ENCODE peak calls at places on chromosomes 1 and 21, in nine cellular contexts. T, X, C, J, D, K, N, Q and S are unnamed samples. For H3K36me3 and H3K27me3, the result is how much of the 10 kb centered on the place peaks cover.

GRCh38 chr1:23528245-23528978 is 2.6 kb downstream of the E2F2 start:
- DNase-seq in D (peak), C (no peak), T (no peak), Q (peak), J (peak), N (peak), X (peak), K (peak), S (no peak)

GRCh38 chr1:25502957-25503356 is 40.4 kb upstream of the LDLRAP1 start:
- DNase-seq in D (no peak), X (peak), C (no peak), K (no peak), N (no peak), J (no peak), T (no peak), Q (no peak), S (no peak)

GRCh38 chr1:36486436-36487335 is 4.0 kb upstream of the CSF3R start:
- DNase-seq in X (peak), C (no peak), N (no peak), T (no peak), K (peak), J (no peak), Q (no peak), D (peak), S (no peak)

GRCh38 chr21:18603246-18603645 is 199.7 kb upstream of the TMPRSS15 start:
- DNase-seq in D (no peak), N (no peak), C (no peak), Q (no peak), T (no peak), K (no peak), J (no peak), X (no peak), S (no peak)

GRCh38 chr1:33317946-33318345 is 3.0 kb downstream of the A3GALT2 start:
- DNase-seq in J (no peak), N (no peak), T (no peak), K (no peak), X (no peak), Q (no peak), C (no peak), D (no peak), S (no peak)

GRCh38 chr1:153527023-153527724 is 8.6 kb downstream of the S100A6 start:
- DNase-seq in Q (no peak), C (no peak), J (no peak), K (peak), X (no peak), N (no peak), T (no peak), D (no peak), S (peak)

GRCh38 chr1:156293098-156293434 is 2.4 kb downstream of the GLMP start:
- DNase-seq in K (no peak), T (no peak), C (no peak), N (no peak), X (no peak), D (no peak), J (no peak), Q (no peak), S (no peak)

GRCh38 chr1:36248250-36248894 is 24.1 kb downstream of the THRAP3 start:
- DNase-seq in X (peak), K (no peak), T (no peak), Q (peak), J (no peak), D (peak), N (no peak), C (no peak), S (no peak)

GRCh38 chr1:183304466-183305122 is 113.6 kb downstream of the NMNAT2 start:
- DNase-seq in T (no peak), X (no peak), J (no peak), K (no peak), Q (no peak), D (no peak), C (no peak), N (no peak), S (no peak)

GRCh38 chr1:33985166-33985565 is 121.3 kb downstream of the HMGB4 start:
- DNase-seq in Q (no peak), D (peak), J (no peak), N (no peak), X (no peak), C (no peak), T (no peak), K (no peak), S (no peak)

GRCh38 chr1:21099034-21099868 is 77.4 kb downstream of the EIF4G3 start:
- DNase-seq in C (no peak), Q (no peak), D (peak), T (no peak), X (no peak), K (no peak), J (no peak), N (no peak), S (no peak)

GRCh38 chr1:241551759-241552638 is 19.8 kb downstream of the KMO start:
- DNase-seq in D (peak), J (peak), N (no peak), Q (no peak), C (no peak), X (no peak), K (peak), T (no peak), S (no peak)

GRCh38 chr1:208101661-208102431 is 142.3 kb downstream of the PLXNA2 start:
- DNase-seq in J (no peak), T (no peak), Q (no peak), C (no peak), X (no peak), N (no peak), D (peak), K (no peak), S (peak)

GRCh38 chr1:160081261-160081936 is at the start of gene KCNJ9:
- DNase-seq in T (no peak), Q (no peak), K (peak), N (no peak), J (no peak), C (no peak), D (peak), X (no peak), S (peak)

GRCh38 chr1:52037402-52037814 is 3.8 kb upstream of the KTI12 start:
- DNase-seq in N (no peak), C (no peak), T (no peak), D (peak), X (no peak), K (no peak), Q (no peak), J (no peak), S (no peak)

GRCh38 chr1:52034050-52034384 is 407 bp upstream of the KTI12 start:
- DNase-seq in J (no peak), Q (no peak), D (no peak), N (no peak), C (no peak), K (no peak), X (no peak), T (no peak), S (no peak)

GRCh38 chr1:52032785-52033131 is 852 bp downstream of the KTI12 start:
- DNase-seq in Q (peak), N (peak), K (no peak), C (no peak), D (peak), J (no peak), X (peak), T (no peak), S (peak)

GRCh38 chr1:52032124-52032784 is 1.4 kb downstream of the KTI12 start:
- DNase-seq in C (no peak), K (no peak), D (no peak), X (no peak), T (no peak), J (no peak), N (no peak), Q (no peak), S (peak)

DNA sequence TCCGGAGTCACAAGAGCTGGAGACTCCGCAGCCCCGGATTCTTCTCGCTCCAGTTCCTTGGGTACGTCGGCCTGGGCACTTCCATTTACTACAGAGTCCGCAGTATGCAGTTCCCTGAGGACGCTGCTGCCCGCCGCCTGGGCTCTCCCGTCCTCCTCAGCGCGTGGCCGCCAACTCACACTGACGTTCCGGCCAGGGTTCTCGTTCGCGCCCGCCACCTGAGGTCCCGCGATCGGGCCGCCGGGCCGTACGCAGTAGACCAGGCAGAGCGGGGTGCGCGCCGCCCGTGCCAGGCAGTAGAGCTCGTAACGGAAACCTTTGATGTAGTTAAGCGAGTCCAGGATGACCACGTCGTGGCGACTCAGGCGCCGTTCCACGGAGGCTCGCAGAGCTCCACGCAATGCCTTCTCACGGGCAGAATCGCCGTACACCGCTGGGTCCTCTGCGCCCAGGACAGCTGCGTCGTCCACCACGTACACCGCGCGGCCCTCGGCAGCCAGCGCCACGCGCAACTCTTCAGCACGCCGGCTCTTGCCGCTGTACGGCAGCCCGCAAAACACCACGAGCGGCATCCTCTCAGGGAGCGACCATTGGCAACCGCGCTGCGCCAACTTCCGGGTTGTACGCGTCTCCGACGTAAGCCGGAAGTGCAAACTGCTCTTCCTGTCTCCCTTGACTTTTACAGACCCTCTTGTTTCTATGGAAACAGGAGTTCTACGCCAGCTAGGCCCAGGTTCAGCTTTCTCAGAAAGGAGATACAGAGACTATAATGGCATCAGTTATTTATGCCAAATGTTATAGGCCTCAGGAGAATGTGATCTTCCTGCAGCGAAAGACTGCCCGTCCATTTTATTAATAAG is at the start of gene KTI12:
- DNase-seq in K (peak), C (peak), X (peak), T (no peak), J (peak), N (peak), Q (peak), D (peak), S (peak)
- H3K4me3 ChIP-seq in K (peak), C (peak), X (peak), T (peak), J (peak), N (peak), Q (peak), D (peak), S (peak)

DNA sequence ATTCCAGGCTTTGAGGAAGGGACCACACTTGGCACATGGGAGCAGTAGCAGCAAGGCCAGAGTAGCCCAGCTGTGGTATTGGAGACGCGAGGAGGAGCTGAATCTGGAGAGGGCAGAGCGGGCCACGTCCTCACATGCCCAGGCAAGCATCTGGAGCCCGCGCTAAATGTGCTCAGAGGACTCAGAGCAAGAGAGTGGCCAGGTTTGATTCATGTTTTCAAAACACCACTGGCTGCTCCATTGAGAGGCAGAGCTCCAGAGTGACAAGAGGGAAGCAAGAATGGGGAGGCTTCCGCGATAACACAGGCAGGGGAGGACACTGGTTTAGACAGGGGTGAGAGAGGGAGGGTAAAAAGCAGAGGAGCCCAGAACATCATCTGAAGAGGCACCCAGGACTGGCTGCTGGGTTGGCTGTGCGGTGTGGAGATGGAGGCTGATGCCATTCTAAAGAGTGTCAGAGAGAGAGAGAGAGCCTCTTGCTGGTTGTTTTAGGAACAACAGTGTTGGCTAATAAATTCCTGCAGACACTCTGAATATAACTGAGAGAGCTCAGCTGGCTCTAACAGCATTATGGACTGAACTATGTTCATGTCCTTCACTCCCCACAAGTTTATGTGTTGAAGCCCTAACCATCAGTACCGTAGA is 32.3 kb downstream of the RCAN1 start:
- DNase-seq in Q (no peak), D (peak), N (no peak), T (peak), C (no peak), X (no peak), J (no peak), K (no peak), S (peak)
- H3K36me3 ChIP-seq in Q (under half), D (under half), N (under half), T (under half), C (under half), X (under half), J (under half), K (under half), S (under half)

DNA sequence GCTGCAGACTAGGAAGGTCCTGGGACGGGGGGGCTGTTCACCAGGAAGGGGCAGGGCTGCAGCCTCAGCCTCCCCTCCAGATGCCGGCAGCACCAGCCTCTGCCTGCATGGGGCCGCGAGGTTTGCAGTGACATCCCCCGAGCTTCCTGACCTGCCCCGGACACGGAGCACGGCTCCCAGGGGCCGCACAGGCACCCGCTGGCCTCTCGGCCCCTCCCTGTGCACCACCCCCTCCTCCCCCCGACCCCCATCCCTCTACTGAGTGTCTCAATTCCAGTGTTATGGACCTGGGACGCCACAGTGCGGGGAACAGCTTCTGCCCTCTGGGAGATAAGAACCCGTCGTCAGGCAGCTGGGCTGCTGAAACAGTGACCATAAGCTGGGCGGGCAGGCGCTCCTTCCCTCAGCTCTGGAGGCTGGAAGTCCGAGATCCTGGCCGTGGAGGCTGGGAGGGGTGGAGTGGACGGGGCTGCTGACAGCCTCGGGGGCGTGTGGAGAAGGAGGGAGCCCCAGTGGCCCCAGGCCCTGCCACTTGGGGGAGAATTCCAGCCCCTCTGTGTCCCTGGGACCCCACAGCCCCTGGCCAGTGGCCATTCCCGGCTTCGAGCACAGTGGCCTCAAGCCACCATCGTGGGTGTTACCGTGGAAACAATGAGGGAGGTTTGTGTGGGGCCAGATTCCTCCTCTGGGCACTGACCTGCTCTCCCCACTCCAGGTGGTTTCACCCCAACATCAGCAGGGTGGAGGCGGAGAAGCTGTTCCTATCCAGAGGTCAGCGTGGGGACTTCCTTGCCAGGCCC is 11.5 kb downstream of the RNF223 start:
- DNase-seq in J (no peak), Q (no peak), T (no peak), X (no peak), C (no peak), N (no peak), D (peak), K (no peak), S (peak)
- H3K27me3 ChIP-seq in J (under half), Q (under half), T (under half), X (under half), C (under half), N (under half), D (half or more), K (under half), S (half or more)

GRCh38 chr21:35136106-35136505 is 87.0 kb upstream of the RUNX1 start:
- DNase-seq in C (no peak), K (no peak), J (no peak), Q (no peak), D (no peak), T (no peak), N (no peak), X (no peak), S (no peak)
- H3K4me3 ChIP-seq in C (no peak), K (no peak), J (no peak), Q (no peak), D (no peak), T (no peak), N (no peak), X (no peak), S (no peak)

GRCh38 chr1:68327414-68327813 is 95.1 kb upstream of the WLS start:
- DNase-seq in X (no peak), K (no peak), N (no peak), Q (no peak), J (no peak), T (no peak), C (no peak), D (peak), S (no peak)
- H3K36me3 ChIP-seq in X (under half), K (under half), N (under half), Q (under half), J (under half), T (under half), C (under half), D (under half), S (under half)